ENCODE peak calls at places on chromosomes 2 and 18, in seven cellular contexts. O is T-helper 1 cell, I is KBM-7, T is ovary, C is mucosa of gallbladder, X is cardiac septum, M is dermis blood vessel endothelial cell. E is an unnamed sample.

GRCh38 chr18:49225160-49225559 is 235.3 kb downstream of the DYM start:
- DNase-seq in O (no peak), I (no peak), C (no peak), X (no peak), T (no peak), M (peak), E (no peak)

GRCh38 chr18:41948544-41949110 is 6.4 kb upstream of the PIK3C3 start:
- DNase-seq in C (no peak), O (no peak), X (no peak), I (no peak), T (no peak), M (no peak), E (no peak)

GRCh38 chr2:236928353-236929153 is 157.1 kb upstream of the COPS8 start:
- DNase-seq in M (peak), I (no peak), C (peak), O (no peak), T (no peak), X (peak), E (no peak)

GRCh38 chr2:217419075-217419671 is 559.3 kb upstream of the TNP1 start:
- DNase-seq in I (no peak), C (no peak), O (no peak), M (no peak), X (no peak), T (no peak), E (no peak)

GRCh38 chr2:148602918-148603561 is 41.5 kb upstream of the EPC2 start:
- DNase-seq in I (no peak), X (no peak), M (no peak), T (no peak), O (no peak), C (no peak), E (no peak)

GRCh38 chr2:127811397-127811860 is 458 bp upstream of the WDR33 start:
- DNase-seq in T (no peak), M (no peak), C (no peak), I (no peak), X (peak), O (no peak), E (peak)

GRCh38 chr2:46645681-46646162 is 166.4 kb downstream of the TMEM247 start:
- DNase-seq in T (peak), C (peak), M (peak), I (peak), O (no peak), X (no peak), E (no peak)

GRCh38 chr2:31688282-31688681 is 107.5 kb upstream of the SRD5A2 start:
- DNase-seq in X (no peak), C (no peak), T (no peak), M (peak), O (no peak), I (peak), E (no peak)

GRCh38 chr2:196131949-196132925 is 39.1 kb downstream of the STK17B start:
- DNase-seq in I (peak), T (no peak), C (no peak), X (no peak), O (peak), M (peak), E (no peak)

GRCh38 chr2:155844481-155844880 is 488.0 kb downstream of the NR4A2 start:
- DNase-seq in T (no peak), I (no peak), X (no peak), C (no peak), O (no peak), M (no peak), E (no peak)

GRCh38 chr2:45370367-45370766 is 240.7 kb downstream of the SRBD1 start:
- DNase-seq in O (no peak), T (no peak), X (no peak), C (no peak), M (no peak), I (peak), E (no peak)

GRCh38 chr2:186199029-186199428 is 287.0 kb upstream of the ZC3H15 start:
- DNase-seq in I (no peak), O (no peak), T (no peak), X (no peak), C (no peak), M (no peak), E (no peak)

GRCh38 chr2:10080536-10081304 is 509 bp upstream of the CYS1 start:
- DNase-seq in M (no peak), O (no peak), T (peak), C (no peak), I (peak), X (no peak), E (no peak)

GRCh38 chr18:23825978-23826405 is 136.7 kb downstream of the LAMA3 start:
- DNase-seq in T (peak), C (peak), I (peak), M (peak), X (no peak), O (no peak), E (no peak)

GRCh38 chr2:184654945-184655344 is 56.6 kb downstream of the ZNF804A start:
- DNase-seq in T (no peak), I (peak), X (no peak), M (no peak), C (no peak), O (no peak), E (no peak)

GRCh38 chr2:205759732-205760516 is 77.6 kb downstream of the NRP2 start:
- DNase-seq in I (no peak), M (no peak), X (no peak), C (no peak), O (no peak), T (no peak), E (no peak)

GRCh38 chr2:72859831-72860262 is 27.4 kb upstream of the SPR start:
- DNase-seq in M (peak), X (no peak), O (peak), C (peak), I (peak), T (peak), E (peak)

GRCh38 chr2:14751581-14751980 is 119.1 kb downstream of the LRATD1 start:
- DNase-seq in T (no peak), I (no peak), O (no peak), M (no peak), X (no peak), C (no peak), E (no peak)

GRCh38 chr2:74751981-74752808 is 81.7 kb upstream of the HK2 start:
- DNase-seq in T (no peak), M (no peak), O (no peak), C (no peak), I (no peak), X (no peak), E (no peak)

GRCh38 chr2:146661494-146662096 is 1183.2 kb upstream of the ACVR2A start:
- DNase-seq in T (no peak), O (no peak), M (peak), C (no peak), I (peak), X (no peak), E (no peak)

GRCh38 chr18:32072321-32072720 is 19.4 kb upstream of the RNF138 start:
- DNase-seq in T (no peak), X (no peak), O (no peak), M (peak), C (no peak), I (peak), E (no peak)

GRCh38 chr18:3330622-3331021 is 68.7 kb downstream of the MYL12B start:
- DNase-seq in T (no peak), O (no peak), X (no peak), M (no peak), I (no peak), C (peak), E (no peak)

GRCh38 chr2:185658766-185659165 is 79.8 kb upstream of the FSIP2 start:
- DNase-seq in T (no peak), X (no peak), M (no peak), C (no peak), O (no peak), I (no peak), E (no peak)

GRCh38 chr18:9000736-9001135 is 101.8 kb upstream of the NDUFV2 start:
- DNase-seq in X (no peak), T (no peak), O (no peak), M (no peak), C (no peak), I (no peak), E (no peak)

GRCh38 chr2:232162191-232162590 is 200.7 kb downstream of the DIS3L2 start:
- DNase-seq in O (no peak), T (no peak), M (no peak), C (no peak), I (no peak), X (no peak), E (no peak)

GRCh38 chr18:36635414-36636096 is 193.2 kb downstream of the TPGS2 start:
- DNase-seq in X (no peak), M (no peak), I (no peak), C (no peak), T (no peak), O (no peak), E (no peak)

GRCh38 chr18:53796042-53796729 is 428.3 kb downstream of the MBD2 start:
- DNase-seq in I (no peak), O (no peak), M (no peak), C (no peak), T (no peak), X (no peak), E (no peak)

GRCh38 chr2:226573158-226573557 is 226.5 kb downstream of the IRS1 start:
- DNase-seq in M (no peak), X (no peak), O (no peak), I (no peak), T (no peak), C (no peak), E (no peak)

GRCh38 chr2:236754234-236754924 is 184.8 kb downstream of the ACKR3 start:
- DNase-seq in M (no peak), X (no peak), O (no peak), T (no peak), C (no peak), I (no peak), E (no peak)

GRCh38 chr2:40445467-40445866 is 6.4 kb downstream of the SLC8A1 start:
- DNase-seq in I (no peak), O (no peak), M (no peak), T (no peak), C (no peak), X (no peak), E (no peak)

GRCh38 chr18:42578781-42579180 is 536.7 kb downstream of the RIT2 start:
- DNase-seq in I (no peak), O (no peak), M (no peak), X (no peak), C (no peak), T (no peak), E (no peak)

GRCh38 chr2:136411946-136412345 is 294.0 kb upstream of the CXCR4 start:
- DNase-seq in O (no peak), T (no peak), M (no peak), X (no peak), C (no peak), I (no peak), E (no peak)

GRCh38 chr2:105683145-105683544 is 61.6 kb upstream of the NCK2 start:
- DNase-seq in M (no peak), O (no peak), I (peak), T (no peak), X (no peak), C (no peak), E (no peak)

GRCh38 chr2:240271716-240272341 is 131.4 kb upstream of the OTOS start:
- DNase-seq in T (no peak), O (no peak), C (no peak), X (no peak), I (no peak), M (no peak), E (no peak)

GRCh38 chr18:63119647-63120046 is 199.9 kb downstream of the BCL2 start:
- DNase-seq in I (peak), X (no peak), T (no peak), M (peak), O (no peak), C (no peak), E (no peak)

GRCh38 chr18:31056296-31056695 is 13.8 kb upstream of the DSC3 start:
- DNase-seq in C (no peak), O (no peak), M (no peak), X (no peak), I (no peak), T (no peak), E (no peak)

GRCh38 chr2:9844581-9844980 is 1.3 kb downstream of the TAF1B start:
- DNase-seq in C (no peak), O (no peak), T (no peak), I (peak), X (no peak), M (no peak), E (no peak)

GRCh38 chr2:77054938-77055337 is 467.2 kb downstream of the LRRTM4 start:
- DNase-seq in O (no peak), I (no peak), M (no peak), T (no peak), X (no peak), C (no peak), E (no peak)

E was measured in sciatic nerve.